ENCODE peak calls at places on chromosome 2, in five cellular contexts. J is H1, O is GM12878, E is A549, D is HepG2. A is an unnamed sample.

GRCh38 chr2:5021148-5021547 is 671.0 kb upstream of the SOX11 start:
- DNase-seq in J (no peak), O (no peak), E (no peak), D (no peak), A (no peak)

GRCh38 chr2:18924905-18925691 is 335.7 kb upstream of the NT5C1B start:
- DNase-seq in J (no peak), O (no peak), E (no peak), D (no peak), A (no peak)

GRCh38 chr2:8346238-8346637 is 335.6 kb upstream of the ID2 start:
- DNase-seq in J (no peak), O (no peak), E (no peak), D (no peak), A (no peak)

GRCh38 chr2:175804130-175804529 is 197.9 kb downstream of the LNPK start:
- DNase-seq in J (no peak), O (no peak), E (no peak), D (no peak), A (no peak)

GRCh38 chr2:40016151-40016885 is 237.3 kb upstream of the THUMPD2 start:
- DNase-seq in J (no peak), O (no peak), E (no peak), D (no peak), A (no peak)

GRCh38 chr2:8575011-8575750 is 106.7 kb upstream of the ID2 start:
- DNase-seq in J (no peak), O (no peak), E (no peak), D (peak; percentile 44), A (no peak)

GRCh38 chr2:102927854-102928267 is 166.0 kb downstream of the TMEM182 start:
- DNase-seq in J (no peak), O (no peak), E (no peak), D (no peak), A (no peak)

GRCh38 chr2:142395294-142395693 is 264.5 kb upstream of the LRP1B start:
- DNase-seq in J (no peak), O (no peak), E (no peak), D (no peak), A (no peak)

GRCh38 chr2:98769784-98770183 is 38.9 kb upstream of the MGAT4A start:
- DNase-seq in J (no peak), O (no peak), E (no peak), D (peak; percentile 40), A (no peak)

GRCh38 chr2:88190808-88191721 is 20.9 kb downstream of the THNSL2 start:
- DNase-seq in J (no peak), O (no peak), E (peak; percentile 46), D (peak; percentile 66), A (peak; percentile 68)

GRCh38 chr2:29527947-29528346 is 393.4 kb downstream of the ALK start:
- DNase-seq in J (no peak), O (no peak), E (no peak), D (no peak), A (no peak)

GRCh38 chr2:25692143-25692542 is 18.8 kb upstream of the DTNB start:
- DNase-seq in J (no peak), O (no peak), E (no peak), D (peak; percentile 60), A (no peak)

GRCh38 chr2:86025976-86026743 is 79.5 kb downstream of the POLR1A start:
- DNase-seq in J (no peak), O (no peak), E (no peak), D (no peak), A (no peak)

GRCh38 chr2:239952665-239953417 is 72.3 kb downstream of the NDUFA10 start:
- DNase-seq in J (no peak), O (no peak), E (no peak), D (no peak), A (no peak)

GRCh38 chr2:221567809-221568208 is 4.3 kb downstream of the EPHA4 start:
- DNase-seq in J (no peak), O (no peak), E (no peak), D (no peak), A (no peak)

GRCh38 chr2:205708231-205708631 is 25.9 kb downstream of the NRP2 start:
- DNase-seq in J (no peak), O (no peak), E (no peak), D (no peak), A (no peak)

GRCh38 chr2:59826177-59826576 is 727.3 kb downstream of the BCL11A start:
- DNase-seq in J (no peak), O (no peak), E (no peak), D (no peak), A (no peak)

GRCh38 chr2:96913398-96914202 is 43.7 kb upstream of the SEMA4C start:
- DNase-seq in J (no peak), O (no peak), E (no peak), D (peak; percentile 36), A (no peak)

GRCh38 chr2:203579131-203579643 is 44.1 kb upstream of the RAPH1 start:
- DNase-seq in J (no peak), O (peak; percentile 63), E (peak; percentile 56), D (no peak), A (no peak)

GRCh38 chr2:96762529-96763253 is 2.0 kb downstream of the CNNM4 start:
- DNase-seq in J (no peak), O (no peak), E (no peak), D (no peak), A (peak; percentile 11)

DNA sequence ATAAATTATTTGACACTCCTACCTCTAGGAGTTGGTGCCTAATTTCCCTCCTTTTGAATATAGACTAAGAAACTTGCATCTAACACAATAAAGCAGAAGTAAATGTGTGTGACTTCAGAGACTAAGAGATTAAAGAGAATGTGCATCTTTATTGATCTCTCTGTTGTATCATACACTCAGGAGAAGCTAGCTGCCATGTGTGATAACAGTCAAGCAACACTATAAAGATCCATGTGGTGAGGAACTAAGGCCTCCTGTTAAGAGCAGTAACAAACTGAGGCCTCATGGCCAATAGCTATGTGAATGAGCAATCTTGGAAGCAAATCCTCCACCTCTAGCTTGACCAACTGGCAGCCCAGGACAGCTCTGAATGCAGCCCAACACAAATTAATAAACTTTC is 3.4 kb downstream of the FANCL start:
- DNase-seq in J (no peak), O (no peak), E (peak; percentile 12), D (no peak), A (peak; percentile 35)
- TF ChIP-seq KDM1A in J (no peak), O (no peak), E (no peak), D (no peak), A (no peak)

GRCh38 chr2:158815650-158816049 is 20.5 kb downstream of the DAPL1 start:
- DNase-seq in J (no peak), O (no peak), E (no peak), D (no peak), A (no peak)
- TF ChIP-seq KDM1A in J (no peak), O (no peak), E (no peak), D (no peak), A (no peak)

GRCh38 chr2:160977854-160978253 is 182.4 kb upstream of the TANK start:
- DNase-seq in J (no peak), O (no peak), E (no peak), D (no peak), A (no peak)
- TF ChIP-seq KDM1A in J (no peak), O (no peak), E (no peak), D (no peak), A (no peak)

GRCh38 chr2:43484323-43484930 is 111.4 kb downstream of the THADA start:
- DNase-seq in J (peak; percentile 21), O (no peak), E (peak; percentile 85), D (peak; percentile 85), A (peak; percentile 81)
- TF ChIP-seq KDM1A in J (no peak), O (no peak), E (no peak), D (no peak), A (no peak)

DNA sequence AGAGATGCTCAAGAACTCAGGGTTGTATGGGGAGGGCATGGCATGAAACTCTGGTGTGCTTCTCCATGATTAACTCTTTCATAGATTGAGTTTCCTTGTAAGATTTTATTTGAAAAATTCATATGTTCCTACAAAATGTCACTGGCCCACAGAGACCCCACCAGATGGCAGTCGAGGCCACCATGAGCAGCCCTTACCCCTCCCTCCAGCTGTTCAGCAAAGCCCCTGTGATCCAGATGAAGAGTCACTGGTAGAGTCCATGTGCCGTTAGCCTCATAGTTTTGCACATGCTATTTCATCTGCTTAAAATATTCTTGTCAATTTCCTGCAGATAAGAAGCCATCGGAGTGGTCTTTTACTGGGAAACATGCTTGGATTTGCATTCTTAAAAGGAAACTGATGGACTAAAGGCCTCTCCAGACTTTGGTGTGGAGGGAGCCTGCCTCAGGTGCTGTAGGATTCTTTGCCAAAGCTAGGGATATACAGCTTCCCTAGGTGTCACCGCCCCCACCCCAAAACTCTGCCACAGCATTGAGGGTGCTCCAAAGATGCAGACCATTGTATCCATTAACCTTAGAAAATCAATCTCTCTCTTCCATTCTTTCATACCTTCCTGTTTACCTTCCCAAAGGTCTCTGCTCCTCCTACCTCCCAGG is 18.8 kb downstream of the ZNF385B start:
- DNase-seq in J (no peak), O (no peak), E (peak; percentile 14), D (peak; percentile 48), A (peak; percentile 56)
- TF ChIP-seq KDM1A in J (no peak), O (no peak), E (no peak), D (no peak), A (no peak)

GRCh38 chr2:202339052-202339870 is 36.9 kb upstream of the BMPR2 start:
- DNase-seq in J (no peak), O (no peak), E (peak; percentile 45), D (peak; percentile 87), A (no peak)
- TF ChIP-seq KDM1A in J (no peak), O (no peak), E (no peak), D (no peak), A (no peak)

GRCh38 chr2:174195253-174195652 is 53.1 kb downstream of the OLA1 start:
- DNase-seq in J (no peak), O (no peak), E (no peak), D (no peak), A (no peak)

GRCh38 chr2:174198846-174199564 is 49.3 kb downstream of the OLA1 start:
- DNase-seq in J (no peak), O (no peak), E (no peak), D (no peak), A (no peak)
- TF ChIP-seq KDM1A in J (no peak), O (no peak), E (no peak), D (no peak), A (no peak)

DNA sequence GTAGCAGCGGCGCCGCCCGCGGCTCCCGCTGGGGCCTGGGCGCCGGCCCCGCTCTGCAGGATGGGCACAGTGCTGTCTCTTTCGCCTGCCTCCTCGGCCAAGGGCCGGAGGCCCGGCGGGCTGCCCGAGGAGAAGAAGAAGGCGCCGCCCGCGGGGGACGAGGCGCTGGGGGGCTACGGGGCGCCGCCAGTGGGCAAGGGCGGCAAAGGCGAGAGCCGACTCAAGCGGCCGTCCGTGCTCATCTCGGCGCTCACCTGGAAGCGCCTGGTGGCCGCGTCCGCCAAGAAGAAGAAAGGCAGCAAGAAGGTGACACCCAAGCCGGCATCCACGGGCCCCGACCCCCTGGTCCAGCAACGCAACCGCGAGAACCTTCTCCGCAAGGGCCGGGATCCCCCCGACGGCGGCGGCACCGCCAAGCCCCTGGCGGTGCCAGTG is 312 bp downstream of the CDK5R2 start:
- DNase-seq in J (no peak), O (no peak), E (no peak), D (no peak), A (no peak)
- TF ChIP-seq KDM1A in J (no peak), O (no peak), E (no peak), D (no peak), A (no peak)